ENCODE peak calls at places on chromosomes 16 and 17, in four cellular contexts. E is GM12878, Q is A549, T is endothelial cell of umbilical vein. M is an unnamed sample.
A peak's percentile ranks its signal among the peaks of the same experiment; 100 is the strongest.

GRCh38 chr17:20935740-20936139 is 107.1 kb downstream of the USP22 start:
- DNase-seq in E (no peak), Q (no peak), T (peak; percentile 91), M (no peak)

GRCh38 chr17:55434721-55435120 is 13.1 kb upstream of the MMD start:
- DNase-seq in E (no peak), Q (no peak), T (no peak), M (no peak)

GRCh38 chr17:556431-556995 is 158.1 kb downstream of the VPS53 start:
- DNase-seq in E (no peak), Q (no peak), T (no peak), M (no peak)

GRCh38 chr17:2688351-2689342 is 22.9 kb downstream of the CLUH start:
- DNase-seq in E (no peak), Q (no peak), T (no peak), M (no peak)

GRCh38 chr16:31868701-31869167 is 4.9 kb upstream of the ZNF267 start:
- DNase-seq in E (no peak), Q (peak; percentile 51), T (peak; percentile 77), M (peak; percentile 75)

GRCh38 chr17:64983708-64984107 is 64.4 kb upstream of the LRRC37A3 start:
- DNase-seq in E (no peak), Q (no peak), T (no peak), M (no peak)

GRCh38 chr17:61065263-61065773 is 334.3 kb upstream of the TBX2 start:
- DNase-seq in E (no peak), Q (peak; percentile 10), T (peak; percentile 6), M (no peak)

GRCh38 chr16:82134884-82135283 is 35.1 kb downstream of the MPHOSPH6 start:
- DNase-seq in E (no peak), Q (no peak), T (no peak), M (no peak)

GRCh38 chr17:35312790-35313711 is 60.4 kb downstream of the SLFN11 start:
- DNase-seq in E (peak; percentile 43), Q (peak; percentile 69), T (peak; percentile 71), M (peak; percentile 87)

GRCh38 chr16:15983898-15984297 is 34.5 kb downstream of the ABCC1 start:
- DNase-seq in E (no peak), Q (no peak), T (peak; percentile 90), M (no peak)

GRCh38 chr16:61366006-61366405 is 670.2 kb downstream of the CDH8 start:
- DNase-seq in E (no peak), Q (no peak), T (no peak), M (no peak)

GRCh38 chr17:79323556-79323955 is 248.9 kb downstream of the ENGASE start:
- DNase-seq in E (no peak), Q (no peak), T (no peak), M (no peak)

GRCh38 chr16:8103649-8104289 is 486.5 kb downstream of the TMEM114 start:
- DNase-seq in E (no peak), Q (no peak), T (no peak), M (no peak)

GRCh38 chr17:10161392-10161791 is 37.0 kb downstream of the GAS7 start:
- DNase-seq in E (no peak), Q (no peak), T (no peak), M (no peak)

GRCh38 chr17:35210741-35211140 is 16.5 kb upstream of the SLC35G3 start:
- DNase-seq in E (no peak), Q (no peak), T (no peak), M (no peak)

GRCh38 chr17:41547921-41548843 is 20.1 kb upstream of the KRT19 start:
- DNase-seq in E (no peak), Q (peak; percentile 96), T (peak; percentile 78), M (peak; percentile 95)

GRCh38 chr16:31335431-31335830 is 19.5 kb upstream of the ITGAX start:
- DNase-seq in E (no peak), Q (no peak), T (no peak), M (no peak)

GRCh38 chr16:82384017-82384416 is 214.0 kb upstream of the MPHOSPH6 start:
- DNase-seq in E (no peak), Q (no peak), T (no peak), M (no peak)

GRCh38 chr16:68665501-68665900 is 20.4 kb downstream of the CDH3 start:
- DNase-seq in E (no peak), Q (no peak), T (no peak), M (no peak)

GRCh38 chr16:14310519-14310991 is 239.4 kb downstream of the MRTFB start:
- DNase-seq in E (peak; percentile 86), Q (peak; percentile 56), T (no peak), M (peak; percentile 92)

GRCh38 chr16:2963611-2964415 is at the start of gene KREMEN2:
- DNase-seq in E (no peak), Q (peak; percentile 82), T (no peak), M (peak; percentile 72)

GRCh38 chr16:73214825-73215481 is 167.0 kb upstream of the ZFHX3 start:
- DNase-seq in E (no peak), Q (no peak), T (no peak), M (no peak)

GRCh38 chr17:74332017-74332650 is 6.1 kb downstream of the KIF19 start:
- DNase-seq in E (no peak), Q (no peak), T (no peak), M (no peak)

GRCh38 chr17:39197380-39198185 is at the start of gene CACNB1:
- DNase-seq in E (no peak), Q (peak; percentile 95), T (peak; percentile 69), M (peak; percentile 87)

GRCh38 chr17:59149051-59149450 is 5.9 kb downstream of the SKA2 start:
- DNase-seq in E (no peak), Q (no peak), T (peak; percentile 23), M (no peak)

GRCh38 chr16:23274968-23275367 is 27.1 kb upstream of the SCNN1B start:
- DNase-seq in E (no peak), Q (no peak), T (no peak), M (no peak)

GRCh38 chr16:88004391-88004790 is 53.2 kb downstream of the BANP start:
- DNase-seq in E (no peak), Q (no peak), T (no peak), M (no peak)

GRCh38 chr17:16215002-16215272 is 397 bp downstream of the NCOR1 start:
- DNase-seq in E (no peak), Q (peak; percentile 50), T (no peak), M (peak; percentile 75)

GRCh38 chr17:7217113-7217987 is 2.3 kb downstream of the DLG4 start:
- DNase-seq in E (no peak), Q (peak; percentile 74), T (peak; percentile 53), M (peak; percentile 74)

GRCh38 chr16:23920446-23920845 is 84.7 kb downstream of the PRKCB start:
- DNase-seq in E (no peak), Q (no peak), T (no peak), M (no peak)

GRCh38 chr16:87465306-87465705 is 27.5 kb downstream of the ZCCHC14 start:
- DNase-seq in E (no peak), Q (no peak), T (peak; percentile 67), M (peak; percentile 83)

GRCh38 chr16:67563708-67564468 is 1.6 kb downstream of the CTCF start:
- DNase-seq in E (no peak), Q (no peak), T (peak; percentile 60), M (peak; percentile 82)

GRCh38 chr16:68257906-68258800 is 6.2 kb upstream of the SLC7A6 start:
- DNase-seq in E (no peak), Q (no peak), T (peak; percentile 63), M (peak; percentile 71)

GRCh38 chr17:31392002-31392855 is 754 bp downstream of the RAB11FIP4 start:
- DNase-seq in E (no peak), Q (no peak), T (no peak), M (no peak)

GRCh38 chr16:89363621-89364393 is 126.6 kb downstream of the ANKRD11 start:
- DNase-seq in E (no peak), Q (peak; percentile 65), T (peak; percentile 87), M (peak; percentile 82)

GRCh38 chr16:47046726-47047602 is 73.5 kb upstream of the DNAJA2 start:
- DNase-seq in E (peak; percentile 51), Q (no peak), T (no peak), M (no peak)

GRCh38 chr16:49201118-49201517 is 80.5 kb downstream of the CBLN1 start:
- DNase-seq in E (no peak), Q (no peak), T (no peak), M (no peak)

GRCh38 chr17:49548506-49549310 is 27.0 kb upstream of the NXPH3 start:
- DNase-seq in E (no peak), Q (peak; percentile 64), T (no peak), M (peak; percentile 57)

GRCh38 chr17:44334315-44335181 is 9.9 kb upstream of the SLC25A39 start:
- DNase-seq in E (no peak), Q (no peak), T (no peak), M (peak; percentile 52)

DNA sequence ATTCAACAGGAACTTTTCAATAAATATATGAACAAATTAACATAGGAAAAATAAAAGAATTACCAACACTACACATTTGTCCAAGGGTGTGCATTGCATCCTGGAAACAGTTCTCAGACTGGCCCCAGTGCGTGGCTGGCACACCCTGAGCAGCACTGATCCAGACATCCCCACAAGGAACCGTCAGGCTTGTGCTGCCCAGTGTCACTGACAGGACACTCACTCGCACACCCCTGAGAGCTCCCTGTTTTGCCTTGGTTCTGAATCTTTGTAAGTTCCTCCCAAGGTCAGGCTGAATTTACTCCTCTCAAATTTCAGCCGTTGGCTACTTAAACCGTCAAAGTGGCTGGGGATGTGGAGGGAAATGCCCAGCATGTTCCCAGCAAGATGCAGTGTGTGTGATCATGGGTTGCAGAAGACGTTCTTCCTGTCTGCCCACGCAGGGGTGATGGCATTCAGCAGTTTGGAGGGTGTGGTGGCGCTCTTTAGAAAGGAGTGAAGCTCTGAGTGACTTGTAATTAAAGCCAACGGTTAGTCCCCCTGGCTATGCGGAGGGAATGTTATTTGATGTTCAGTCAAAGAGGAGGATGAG is 1.7 kb downstream of the MT2A start:
- DNase-seq in E (peak; percentile 55), Q (peak; percentile 21), T (peak; percentile 73), M (peak; percentile 92)
- TF ChIP-seq POLR2A in E (no peak), Q (no peak), T (peak; percentile 95), M (peak; percentile 15)

DNA sequence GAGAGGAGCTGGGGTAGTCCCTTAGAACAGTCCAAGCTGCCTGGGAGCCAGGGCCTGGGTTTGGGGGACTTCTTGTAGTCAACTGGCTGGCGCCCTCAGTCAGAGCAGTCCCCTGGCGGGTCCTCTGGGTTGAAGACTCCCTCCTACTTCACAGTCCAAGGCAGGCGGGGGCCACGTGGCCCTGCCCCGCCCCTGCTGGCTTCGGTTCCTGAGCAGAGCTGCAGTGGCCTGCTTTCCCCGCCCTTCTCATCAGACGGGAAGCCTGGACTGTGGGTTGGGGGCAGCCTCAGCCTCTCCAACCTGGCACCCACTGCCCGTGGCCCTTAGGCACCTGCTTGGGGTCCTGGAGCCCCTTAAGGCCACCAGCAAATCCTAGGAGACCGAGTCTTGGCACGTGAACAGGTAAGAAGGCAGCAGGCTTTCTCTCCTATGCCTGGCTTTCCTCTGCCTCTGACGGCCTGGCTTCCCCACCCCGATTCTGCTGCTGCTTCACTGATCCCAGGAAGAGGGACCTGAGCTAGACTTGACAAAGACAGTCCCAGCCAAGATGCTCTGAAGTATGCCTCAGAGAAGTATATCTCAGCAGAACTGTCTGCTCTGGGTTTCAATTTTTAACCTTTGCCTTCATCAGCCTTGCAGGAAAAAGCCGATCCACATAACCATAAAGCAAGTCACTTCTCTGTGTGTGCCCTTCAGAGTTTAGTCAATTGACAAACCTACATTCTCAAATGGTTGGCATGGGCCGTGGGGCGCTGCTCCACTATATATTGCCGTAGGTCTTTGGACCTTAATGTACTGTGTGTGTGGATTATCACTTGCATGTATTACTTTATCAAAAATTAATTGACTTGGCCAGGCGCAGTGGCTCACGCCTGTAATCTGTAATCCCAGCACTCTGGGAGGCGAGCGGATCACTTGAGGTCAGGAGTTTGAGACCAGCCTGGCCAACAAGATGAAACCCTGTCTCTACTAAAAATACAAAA is 56.3 kb downstream of the SF3B3 start:
- DNase-seq in E (no peak), Q (no peak), T (no peak), M (no peak)
- TF ChIP-seq MYC in E (no peak), Q (no peak), T (no peak), M (no peak)

GRCh38 chr17:45794840-45795239 is 10.7 kb downstream of the CRHR1 start:
- DNase-seq in E (no peak), Q (peak; percentile 66), T (no peak), M (no peak)
- TF ChIP-seq POLR2A in E (no peak), Q (no peak), T (no peak), M (no peak)

GRCh38 chr16:83998091-83998490 is 30.0 kb downstream of the NECAB2 start:
- DNase-seq in E (no peak), Q (no peak), T (no peak), M (no peak)
- TF ChIP-seq MYC in E (no peak), Q (no peak), T (no peak), M (no peak)